ENCODE peak calls at places on chromosomes 11 and 22, in five cellular contexts. C is NCI-H2081, K is GDM1, Y is body of pancreas, U is NCI-H1694 treated with DMSO at 0.1 percent for 48 hours. X is an unnamed sample.

GRCh38 chr22:18113680-18114394 is 3.2 kb downstream of the TUBA8 start:
- DNase-seq in C (no peak), U (no peak), Y (no peak), K (peak), X (no peak)

GRCh38 chr11:119367661-119368120 is 13.8 kb downstream of the USP2 start:
- DNase-seq in U (no peak), Y (no peak), C (no peak), K (no peak), X (no peak)

GRCh38 chr11:94553938-94554337 is 10.2 kb downstream of the FUT4 start:
- DNase-seq in K (no peak), U (no peak), Y (no peak), C (peak), X (peak)

GRCh38 chr11:126111458-126112116 is 48.9 kb upstream of the CDON start:
- DNase-seq in U (no peak), Y (no peak), C (peak), K (no peak), X (no peak)

GRCh38 chr11:78560826-78561484 is 13.7 kb downstream of the NARS2 start:
- DNase-seq in K (no peak), C (peak), Y (no peak), U (no peak), X (no peak)

GRCh38 chr11:120295110-120295509 is 30.0 kb upstream of the TLCD5 start:
- DNase-seq in U (no peak), Y (peak), K (no peak), C (no peak), X (no peak)

GRCh38 chr11:102154806-102155205 is 44.6 kb downstream of the YAP1 start:
- DNase-seq in K (no peak), U (no peak), C (no peak), Y (no peak), X (no peak)

GRCh38 chr22:46047226-46047625 is 70.3 kb upstream of the WNT7B start:
- DNase-seq in Y (peak), C (no peak), U (no peak), K (no peak), X (no peak)

GRCh38 chr11:61429346-61429690 is 457 bp downstream of the CPSF7 start:
- DNase-seq in C (peak), Y (peak), U (peak), K (peak), X (peak)